ENCODE peak calls at places on chromosomes 7 and 10, in seven cellular contexts. S is GM20000; N is EL; U is fibroblast of the aortic adventitia; Q is GM12878; L is foreskin fibroblast; E is activated naive CD4-positive, alpha-beta T cell treated with Interleukin-2 at 50 U/mL for 16 hours. A is an unnamed sample.

GRCh38 chr10:73083234-73083633 is 13.4 kb downstream of the P4HA1 start:
- DNase-seq in S (no peak), N (peak), U (peak), Q (no peak), L (no peak), E (no peak), A (no peak)

GRCh38 chr10:18231480-18231879 is 91.3 kb downstream of the CACNB2 start:
- DNase-seq in S (no peak), N (no peak), U (no peak), Q (no peak), L (no peak), E (no peak), A (no peak)

GRCh38 chr7:37408241-37408884 is 40.3 kb downstream of the ELMO1 start:
- DNase-seq in S (no peak), N (no peak), U (no peak), Q (no peak), L (no peak), E (peak), A (no peak)

GRCh38 chr10:71458387-71458786 is 61.7 kb downstream of the CDH23 start:
- DNase-seq in S (no peak), N (no peak), U (no peak), Q (no peak), L (no peak), E (no peak), A (no peak)

GRCh38 chr10:34821587-34822585 is 6.8 kb upstream of the PARD3 start:
- DNase-seq in S (no peak), N (peak), U (no peak), Q (no peak), L (no peak), E (no peak), A (no peak)

GRCh38 chr10:24468281-24468751 is 255.4 kb downstream of the ARHGAP21 start:
- DNase-seq in S (no peak), N (no peak), U (no peak), Q (no peak), L (no peak), E (no peak), A (no peak)

GRCh38 chr7:15306286-15306685 is 255.5 kb downstream of the AGMO start:
- DNase-seq in S (no peak), N (no peak), U (no peak), Q (no peak), L (no peak), E (no peak), A (no peak)

GRCh38 chr10:114038819-114039218 is 4.8 kb upstream of the ADRB1 start:
- DNase-seq in S (no peak), N (peak), U (no peak), Q (no peak), L (no peak), E (no peak), A (no peak)

GRCh38 chr7:117386125-117386709 is 41.1 kb downstream of the ASZ1 start:
- DNase-seq in S (no peak), N (peak), U (peak), Q (no peak), L (peak), E (no peak), A (no peak)

GRCh38 chr10:77532068-77532467 is 105.5 kb downstream of the KCNMA1 start:
- DNase-seq in S (no peak), N (peak), U (peak), Q (no peak), L (peak), E (no peak), A (peak)

GRCh38 chr10:1381339-1381738 is 325.2 kb downstream of the WDR37 start:
- DNase-seq in S (no peak), N (no peak), U (no peak), Q (no peak), L (no peak), E (no peak), A (no peak)

GRCh38 chr7:16564909-16565426 is 38.3 kb downstream of the LRRC72 start:
- DNase-seq in S (peak), N (peak), U (peak), Q (peak), L (peak), E (no peak), A (peak)

GRCh38 chr7:116128139-116128538 is 82.2 kb upstream of the TES start:
- DNase-seq in S (no peak), N (no peak), U (no peak), Q (no peak), L (no peak), E (no peak), A (no peak)

GRCh38 chr10:87092356-87092860 is 2.2 kb downstream of the GLUD1 start:
- DNase-seq in S (no peak), N (peak), U (peak), Q (no peak), L (no peak), E (no peak), A (no peak)

GRCh38 chr10:32923849-32924248 is 34.2 kb downstream of the ITGB1 start:
- DNase-seq in S (no peak), N (no peak), U (no peak), Q (no peak), L (no peak), E (no peak), A (no peak)

GRCh38 chr10:30829921-30830671 is 200.5 kb upstream of the LYZL2 start:
- DNase-seq in S (no peak), N (peak), U (peak), Q (no peak), L (peak), E (no peak), A (no peak)

GRCh38 chr7:2171855-2172254 is 60.9 kb downstream of the MAD1L1 start:
- DNase-seq in S (peak), N (no peak), U (no peak), Q (no peak), L (no peak), E (no peak), A (no peak)

GRCh38 chr7:68785036-68785435 is 813.2 kb upstream of the AUTS2 start:
- DNase-seq in S (no peak), N (no peak), U (no peak), Q (no peak), L (no peak), E (no peak), A (no peak)

GRCh38 chr7:158371856-158372255 is 215.8 kb downstream of the PTPRN2 start:
- DNase-seq in S (no peak), N (no peak), U (no peak), Q (no peak), L (no peak), E (no peak), A (no peak)

GRCh38 chr10:72953687-72954086 is 919 bp downstream of the PLA2G12B start:
- DNase-seq in S (no peak), N (peak), U (no peak), Q (no peak), L (peak), E (no peak), A (no peak)

GRCh38 chr7:155463114-155463811 is 5.3 kb downstream of the EN2 start:
- DNase-seq in S (peak), N (no peak), U (no peak), Q (no peak), L (no peak), E (no peak), A (no peak)

GRCh38 chr10:88091490-88092061 is 228.2 kb downstream of the PTEN start:
- DNase-seq in S (peak), N (no peak), U (no peak), Q (peak), L (no peak), E (peak), A (no peak)

GRCh38 chr7:69840248-69840647 is 242.0 kb downstream of the AUTS2 start:
- DNase-seq in S (no peak), N (no peak), U (no peak), Q (no peak), L (no peak), E (no peak), A (no peak)

GRCh38 chr10:122458693-122459092 is 2.7 kb upstream of the HTRA1 start:
- DNase-seq in S (no peak), N (no peak), U (no peak), Q (no peak), L (no peak), E (no peak), A (no peak)

GRCh38 chr10:24882047-24882698 is 70.2 kb downstream of the PRTFDC1 start:
- DNase-seq in S (no peak), N (peak), U (peak), Q (peak), L (no peak), E (peak), A (no peak)

GRCh38 chr10:91354166-91354565 is 56.0 kb upstream of the HECTD2 start:
- DNase-seq in S (peak), N (no peak), U (no peak), Q (no peak), L (no peak), E (no peak), A (no peak)

GRCh38 chr7:150451833-150452431 is 1.5 kb downstream of the GIMAP8 start:
- DNase-seq in S (no peak), N (no peak), U (no peak), Q (no peak), L (no peak), E (peak), A (no peak)

GRCh38 chr7:129781128-129781855 is 169.8 kb downstream of the NRF1 start:
- DNase-seq in S (peak), N (no peak), U (no peak), Q (no peak), L (no peak), E (peak), A (no peak)

GRCh38 chr10:101221479-101222246 is 7.6 kb downstream of the LBX1 start:
- DNase-seq in S (peak), N (no peak), U (no peak), Q (no peak), L (no peak), E (no peak), A (no peak)

GRCh38 chr10:125606406-125606805 is 76.6 kb downstream of the TEX36 start:
- DNase-seq in S (no peak), N (no peak), U (peak), Q (no peak), L (no peak), E (no peak), A (no peak)

GRCh38 chr7:43385856-43386255 is 197.1 kb upstream of the STK17A start:
- DNase-seq in S (no peak), N (peak), U (peak), Q (no peak), L (peak), E (no peak), A (no peak)

GRCh38 chr10:129964611-129965417 is 740 bp upstream of the EBF3 start:
- DNase-seq in S (peak), N (no peak), U (no peak), Q (no peak), L (no peak), E (no peak), A (no peak)

GRCh38 chr10:114925675-114926204 is 12.3 kb upstream of the TRUB1 start:
- DNase-seq in S (peak), N (peak), U (peak), Q (no peak), L (peak), E (peak), A (peak)

GRCh38 chr10:46283217-46283944 is 3.4 kb upstream of the ANTXRL start:
- DNase-seq in S (no peak), N (no peak), U (peak), Q (no peak), L (no peak), E (peak), A (no peak)

GRCh38 chr10:104259999-104260774 is 5.5 kb downstream of the GSTO1 start:
- DNase-seq in S (no peak), N (peak), U (peak), Q (no peak), L (no peak), E (no peak), A (no peak)

GRCh38 chr7:33743594-33743993 is 161.7 kb upstream of the BMPER start:
- DNase-seq in S (no peak), N (peak), U (peak), Q (no peak), L (peak), E (no peak), A (peak)

GRCh38 chr7:46259947-46260346 is 338.9 kb upstream of the IGFBP3 start:
- DNase-seq in S (no peak), N (no peak), U (no peak), Q (no peak), L (no peak), E (no peak), A (no peak)

GRCh38 chr7:92729751-92730150 is 106.6 kb downstream of the CDK6 start:
- DNase-seq in S (no peak), N (no peak), U (no peak), Q (no peak), L (no peak), E (no peak), A (no peak)

GRCh38 chr7:1938788-1939433 is 268.8 kb downstream of the ELFN1 start:
- DNase-seq in S (no peak), N (no peak), U (no peak), Q (no peak), L (no peak), E (no peak), A (no peak)